ENCODE peak calls at places on chromosomes 5 and 9, in ten cellular contexts. A is upper lobe of right lung; X is activated CD8-positive, alpha-beta T cell treated with anti-CD3 and anti-CD28 coated beads for 36 hours; R is fibroblast of the aortic adventitia; J is lower leg skin; Q is A549; S is endothelial cell; P is OCI-LY7; K is progenitor cell of endocrine pancreas; T is psoas muscle. I is an unnamed sample.

GRCh38 chr5:175830586-175831300 is 40.6 kb upstream of the CPLX2 start:
- DNase-seq in A (no peak), Q (no peak), K (no peak), T (no peak), X (no peak), S (no peak), R (no peak), J (no peak), P (no peak), I (no peak)

GRCh38 chr5:75521195-75521594 is 9.5 kb downstream of the POLK start:
- DNase-seq in R (no peak), Q (no peak), S (no peak), A (no peak), J (no peak), P (no peak), K (no peak), T (no peak), X (no peak), I (no peak)

GRCh38 chr9:20442461-20443319 is 179.6 kb downstream of the MLLT3 start:
- DNase-seq in P (no peak), Q (no peak), R (no peak), J (no peak), X (no peak), T (no peak), A (no peak), S (no peak), K (no peak), I (no peak)

GRCh38 chr5:95916687-95917085 is 45.0 kb downstream of the ELL2 start:
- DNase-seq in X (no peak), P (no peak), T (no peak), J (no peak), R (no peak), K (no peak), A (no peak), S (no peak), Q (no peak), I (no peak)

GRCh38 chr9:31519011-31519410 is 865.4 kb upstream of the ACO1 start:
- DNase-seq in R (no peak), X (peak), A (no peak), T (no peak), P (no peak), S (no peak), K (no peak), Q (no peak), J (no peak), I (no peak)

GRCh38 chr9:108869092-108869725 is 7.1 kb downstream of the ACTL7A start:
- DNase-seq in T (no peak), R (no peak), P (no peak), J (no peak), A (no peak), X (no peak), K (no peak), Q (peak), S (no peak), I (no peak)

GRCh38 chr5:172093965-172094364 is 87.5 kb upstream of the FBXW11 start:
- DNase-seq in S (no peak), T (no peak), K (no peak), Q (no peak), J (no peak), P (no peak), R (peak), X (no peak), A (peak), I (no peak)

GRCh38 chr5:32283539-32284377 is 29.0 kb downstream of the MTMR12 start:
- DNase-seq in J (no peak), S (no peak), R (peak), T (no peak), K (no peak), A (no peak), X (peak), P (no peak), Q (no peak), I (peak)

GRCh38 chr5:145463634-145464033 is 371.5 kb downstream of the PRELID2 start:
- DNase-seq in X (no peak), P (no peak), R (peak), T (no peak), S (no peak), K (no peak), A (no peak), J (no peak), Q (no peak), I (no peak)

GRCh38 chr9:135074354-135075233 is 12.9 kb upstream of the OLFM1 start:
- DNase-seq in R (no peak), Q (peak), T (no peak), X (no peak), K (no peak), A (peak), P (no peak), J (peak), S (no peak), I (no peak)

GRCh38 chr5:143148461-143149170 is 254.9 kb downstream of the NR3C1 start:
- DNase-seq in K (no peak), R (peak), S (no peak), Q (no peak), J (no peak), P (no peak), T (no peak), A (no peak), X (no peak), I (no peak)

GRCh38 chr5:164747371-164747770 is 1242.0 kb downstream of the MAT2B start:
- DNase-seq in A (no peak), R (no peak), X (no peak), J (no peak), K (no peak), T (no peak), Q (no peak), P (no peak), S (no peak), I (no peak)

GRCh38 chr9:133954862-133955529 is 37.1 kb downstream of the VAV2 start:
- DNase-seq in R (no peak), A (no peak), P (peak), X (peak), T (peak), S (no peak), K (no peak), J (no peak), Q (no peak), I (no peak)

GRCh38 chr5:82031220-82032119 is 59.6 kb downstream of the ATG10 start:
- DNase-seq in X (no peak), T (no peak), S (no peak), J (no peak), Q (no peak), A (no peak), R (no peak), K (no peak), P (no peak), I (no peak)
- TF ChIP-seq CTCF in X (no peak), T (no peak), S (no peak), J (no peak), Q (no peak), A (no peak), R (no peak), K (no peak), P (no peak), I (no peak)

GRCh38 chr9:129100383-129101169 is 10.0 kb downstream of the CRAT start:
- DNase-seq in A (no peak), P (peak), J (no peak), S (no peak), R (no peak), K (no peak), Q (no peak), T (no peak), X (no peak), I (no peak)
- TF ChIP-seq CTCF in A (no peak), P (peak), J (no peak), S (no peak), R (no peak), K (no peak), Q (no peak), T (no peak), X (no peak), I (no peak)

GRCh38 chr5:9241459-9241858 is 304.4 kb downstream of the SEMA5A start:
- DNase-seq in K (no peak), S (no peak), R (no peak), Q (no peak), J (no peak), X (no peak), A (no peak), P (no peak), T (no peak), I (no peak)

GRCh38 chr5:9244417-9244816 is 301.5 kb downstream of the SEMA5A start:
- DNase-seq in K (no peak), J (no peak), Q (no peak), R (no peak), S (no peak), P (no peak), T (no peak), A (no peak), X (no peak), I (no peak)

GRCh38 chr5:9239071-9239470 is 306.8 kb downstream of the SEMA5A start:
- DNase-seq in X (no peak), T (no peak), J (no peak), K (no peak), R (peak), Q (no peak), A (no peak), P (no peak), S (no peak), I (no peak)

GRCh38 chr5:9240431-9240830 is 305.4 kb downstream of the SEMA5A start:
- DNase-seq in A (no peak), R (no peak), J (no peak), S (no peak), T (no peak), P (no peak), K (no peak), Q (no peak), X (no peak), I (no peak)

DNA sequence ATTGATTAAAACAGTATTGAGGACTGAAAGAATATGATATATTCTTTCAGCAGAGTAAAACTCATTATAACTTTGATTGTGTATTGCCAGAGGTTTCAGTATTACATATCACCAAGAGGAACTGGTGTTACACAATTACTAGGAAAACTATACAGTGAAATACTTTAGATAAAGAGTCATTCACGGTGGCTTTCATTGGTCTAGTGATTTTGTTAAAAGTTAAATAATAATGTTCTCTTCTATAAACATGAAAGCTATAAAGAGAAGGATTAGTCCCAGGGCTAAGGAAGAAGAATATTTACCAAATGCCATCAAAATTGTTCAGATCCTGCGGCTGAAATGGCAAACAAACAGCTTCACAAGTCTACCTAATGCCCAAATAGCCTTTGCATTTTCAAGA is 306.2 kb downstream of the SEMA5A start:
- DNase-seq in J (no peak), S (no peak), R (peak), X (no peak), P (no peak), A (no peak), K (no peak), Q (no peak), T (no peak), I (no peak)
- TF ChIP-seq CTCF in J (no peak), S (no peak), R (no peak), X (no peak), P (no peak), A (no peak), K (no peak), Q (no peak), T (no peak), I (no peak)

GRCh38 chr9:77158772-77159513 is 18.4 kb upstream of the VPS13A start:
- DNase-seq in A (no peak), J (no peak), K (no peak), P (no peak), Q (no peak), X (no peak), S (peak), T (no peak), R (peak), I (no peak)

GRCh38 chr9:77163889-77164288 is 13.4 kb upstream of the VPS13A start:
- DNase-seq in Q (no peak), J (no peak), K (no peak), X (no peak), R (peak), A (no peak), S (no peak), P (no peak), T (no peak), I (no peak)

GRCh38 chr9:77161191-77161590 is 16.1 kb upstream of the VPS13A start:
- DNase-seq in A (no peak), K (no peak), J (no peak), Q (no peak), R (no peak), S (no peak), P (no peak), X (no peak), T (no peak), I (no peak)

GRCh38 chr9:77162366-77162765 is 15.0 kb upstream of the VPS13A start:
- DNase-seq in R (no peak), K (no peak), X (no peak), P (no peak), A (no peak), T (no peak), J (no peak), Q (no peak), S (no peak), I (no peak)

DNA sequence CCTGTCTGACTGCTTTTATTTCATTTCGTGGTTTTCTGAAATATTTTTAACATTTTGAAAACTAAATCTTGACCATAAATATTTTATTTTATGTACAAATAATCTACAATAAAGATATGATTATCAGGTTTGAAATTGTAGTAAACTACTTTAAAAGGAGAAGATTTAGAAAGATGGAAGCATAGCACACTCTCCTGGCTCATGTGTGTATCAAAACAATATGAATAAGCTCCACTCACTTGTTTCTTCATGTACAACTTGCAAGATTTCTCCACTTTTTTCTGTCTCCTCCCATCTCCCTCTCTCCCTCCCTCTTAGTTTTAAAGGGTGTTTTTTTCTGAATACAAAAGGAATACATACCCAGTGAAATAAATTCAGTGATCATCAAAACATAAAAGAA is 15.4 kb upstream of the VPS13A start:
- DNase-seq in J (no peak), T (no peak), P (no peak), X (no peak), S (no peak), A (no peak), Q (no peak), K (no peak), R (peak), I (no peak)
- TF ChIP-seq CTCF in J (no peak), T (no peak), P (no peak), X (no peak), S (no peak), A (no peak), Q (no peak), K (no peak), R (no peak), I (no peak)

DNA sequence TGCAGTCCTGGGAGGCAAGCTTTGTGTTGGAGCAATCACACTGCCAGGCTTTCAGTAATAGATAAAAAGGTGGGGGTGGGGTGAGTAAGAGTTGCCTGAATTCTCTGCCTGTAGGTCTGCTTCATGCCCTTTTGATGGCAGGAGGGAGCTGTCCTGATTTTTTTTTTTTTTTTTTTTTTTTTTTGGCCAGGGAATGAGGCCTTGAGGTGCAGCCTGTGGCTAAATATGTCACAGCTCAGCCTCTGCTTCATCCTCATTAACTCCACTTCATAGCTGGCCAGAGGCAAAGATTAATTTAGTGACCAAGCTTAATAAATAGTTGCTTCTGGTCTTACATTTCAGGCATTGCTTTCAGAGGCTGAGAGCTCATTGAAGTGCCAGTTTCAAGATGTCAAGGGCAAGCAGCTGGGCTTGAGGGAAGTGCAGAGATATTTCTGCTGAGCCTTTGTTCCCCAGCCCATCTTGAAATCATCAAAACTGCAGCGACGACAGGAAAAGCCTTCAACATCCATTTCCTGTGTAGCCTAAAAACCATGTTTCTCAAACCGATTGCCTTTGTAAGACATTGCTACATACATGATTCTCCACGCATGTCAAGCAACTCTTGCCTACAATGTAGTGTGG is 134.7 kb downstream of the MACIR start:
- DNase-seq in P (no peak), T (no peak), S (no peak), K (no peak), R (peak), A (no peak), J (no peak), Q (no peak), X (no peak), I (no peak)
- TF ChIP-seq CTCF in P (no peak), T (peak), S (no peak), K (no peak), R (no peak), A (no peak), J (no peak), Q (no peak), X (no peak), I (no peak)

GRCh38 chr5:76602094-76602726 is 21.0 kb downstream of the F2RL2 start:
- DNase-seq in T (no peak), S (no peak), K (no peak), X (no peak), A (no peak), P (no peak), J (no peak), Q (no peak), R (peak), I (no peak)
- TF ChIP-seq CTCF in T (no peak), S (peak), K (peak), X (no peak), A (no peak), P (peak), J (no peak), Q (peak), R (peak), I (peak)

GRCh38 chr5:149765932-149766331 is 35.8 kb downstream of the PPARGC1B start:
- DNase-seq in J (no peak), Q (no peak), P (peak), T (no peak), X (no peak), K (no peak), R (no peak), A (no peak), S (no peak), I (no peak)
- TF ChIP-seq CTCF in J (no peak), Q (peak), P (peak), T (peak), X (peak), K (peak), R (no peak), A (no peak), S (peak), I (peak)

I was measured in GM13977.